ENCODE peak calls at places on chromosomes 2 and 18, in four cellular contexts. One of them, this sample, is unnamed.

GRCh38 chr2:199443589-199444130 is 14.1 kb downstream of the SATB2 start:
- DNase-seq in pancreas: no peak
- DNase-seq in NCI-H526 treated with DMSO at 0.1 percent for 48 hours: no peak
- DNase-seq in Calu3: no peak
- DNase-seq in this sample: no peak

GRCh38 chr18:39561136-39561535 is 1995.5 kb upstream of the CELF4 start:
- DNase-seq in pancreas: no peak
- DNase-seq in NCI-H526 treated with DMSO at 0.1 percent for 48 hours: no peak
- DNase-seq in Calu3: no peak
- DNase-seq in this sample: no peak

GRCh38 chr2:231985823-231986261 is 24.3 kb downstream of the DIS3L2 start:
- DNase-seq in pancreas: no peak
- DNase-seq in NCI-H526 treated with DMSO at 0.1 percent for 48 hours: no peak
- DNase-seq in Calu3: no peak
- DNase-seq in this sample: no peak

GRCh38 chr2:11692966-11693521 is 23.0 kb upstream of the NTSR2 start:
- DNase-seq in pancreas: peak
- DNase-seq in NCI-H526 treated with DMSO at 0.1 percent for 48 hours: peak
- DNase-seq in Calu3: peak
- DNase-seq in this sample: no peak

GRCh38 chr2:235842941-235843340 is 325.2 kb downstream of the GBX2 start:
- DNase-seq in pancreas: no peak
- DNase-seq in NCI-H526 treated with DMSO at 0.1 percent for 48 hours: no peak
- DNase-seq in Calu3: no peak
- DNase-seq in this sample: no peak

GRCh38 chr18:51164327-51165290 is 32.9 kb downstream of the MEX3C start:
- DNase-seq in pancreas: no peak
- DNase-seq in NCI-H526 treated with DMSO at 0.1 percent for 48 hours: no peak
- DNase-seq in Calu3: no peak
- DNase-seq in this sample: no peak

GRCh38 chr2:184767059-184767458 is 168.7 kb downstream of the ZNF804A start:
- DNase-seq in pancreas: no peak
- DNase-seq in NCI-H526 treated with DMSO at 0.1 percent for 48 hours: no peak
- DNase-seq in Calu3: no peak
- DNase-seq in this sample: no peak

GRCh38 chr18:21741511-21742322 is 1.1 kb downstream of the MIB1 start:
- DNase-seq in pancreas: peak
- DNase-seq in NCI-H526 treated with DMSO at 0.1 percent for 48 hours: no peak
- DNase-seq in Calu3: peak
- DNase-seq in this sample: no peak

GRCh38 chr2:144083211-144083610 is 436.7 kb downstream of the ZEB2 start:
- DNase-seq in pancreas: no peak
- DNase-seq in NCI-H526 treated with DMSO at 0.1 percent for 48 hours: no peak
- DNase-seq in Calu3: no peak
- DNase-seq in this sample: no peak

GRCh38 chr2:240215676-240216051 is 75.2 kb upstream of the OTOS start:
- DNase-seq in pancreas: peak
- DNase-seq in NCI-H526 treated with DMSO at 0.1 percent for 48 hours: no peak
- DNase-seq in Calu3: no peak
- DNase-seq in this sample: no peak

GRCh38 chr18:79348066-79348465 is 47.7 kb upstream of the NFATC1 start:
- DNase-seq in pancreas: no peak
- DNase-seq in NCI-H526 treated with DMSO at 0.1 percent for 48 hours: no peak
- DNase-seq in Calu3: no peak
- DNase-seq in this sample: no peak

GRCh38 chr2:159381574-159381973 is 95.1 kb upstream of the WDSUB1 start:
- DNase-seq in pancreas: no peak
- DNase-seq in NCI-H526 treated with DMSO at 0.1 percent for 48 hours: no peak
- DNase-seq in Calu3: no peak
- DNase-seq in this sample: no peak

GRCh38 chr2:72744049-72744448 is 81.8 kb downstream of the EXOC6B start:
- DNase-seq in pancreas: no peak
- DNase-seq in NCI-H526 treated with DMSO at 0.1 percent for 48 hours: no peak
- DNase-seq in Calu3: no peak
- DNase-seq in this sample: no peak

GRCh38 chr2:229642371-229642770 is 72.0 kb downstream of the DNER start:
- DNase-seq in pancreas: no peak
- DNase-seq in NCI-H526 treated with DMSO at 0.1 percent for 48 hours: no peak
- DNase-seq in Calu3: peak
- DNase-seq in this sample: no peak

GRCh38 chr2:107324166-107324565 is 438.2 kb upstream of the ST6GAL2 start:
- DNase-seq in pancreas: no peak
- DNase-seq in NCI-H526 treated with DMSO at 0.1 percent for 48 hours: no peak
- DNase-seq in Calu3: no peak
- DNase-seq in this sample: no peak

GRCh38 chr2:241675885-241676284 is 10.7 kb downstream of the DTYMK start:
- DNase-seq in pancreas: peak
- DNase-seq in NCI-H526 treated with DMSO at 0.1 percent for 48 hours: no peak
- DNase-seq in Calu3: no peak
- DNase-seq in this sample: no peak

GRCh38 chr18:22285299-22286140 is 116.1 kb downstream of the GATA6 start:
- DNase-seq in pancreas: no peak
- DNase-seq in NCI-H526 treated with DMSO at 0.1 percent for 48 hours: no peak
- DNase-seq in Calu3: no peak
- DNase-seq in this sample: no peak

GRCh38 chr18:57644540-57644939 is 22.9 kb upstream of the NARS1 start:
- DNase-seq in pancreas: no peak
- DNase-seq in NCI-H526 treated with DMSO at 0.1 percent for 48 hours: no peak
- DNase-seq in Calu3: no peak
- DNase-seq in this sample: no peak

GRCh38 chr2:33267745-33268144 is 208.7 kb upstream of the RASGRP3 start:
- DNase-seq in pancreas: no peak
- DNase-seq in NCI-H526 treated with DMSO at 0.1 percent for 48 hours: no peak
- DNase-seq in Calu3: no peak
- DNase-seq in this sample: no peak

GRCh38 chr2:1491751-1492150 is 78.5 kb downstream of the TPO start:
- DNase-seq in pancreas: peak
- DNase-seq in NCI-H526 treated with DMSO at 0.1 percent for 48 hours: no peak
- DNase-seq in Calu3: no peak
- DNase-seq in this sample: no peak

GRCh38 chr2:26913599-26914285 is 56.7 kb upstream of the MAPRE3 start:
- DNase-seq in pancreas: no peak
- DNase-seq in NCI-H526 treated with DMSO at 0.1 percent for 48 hours: no peak
- DNase-seq in Calu3: no peak
- DNase-seq in this sample: no peak

GRCh38 chr18:76130845-76131244 is 364.2 kb downstream of the ZNF516 start:
- DNase-seq in pancreas: no peak
- DNase-seq in NCI-H526 treated with DMSO at 0.1 percent for 48 hours: no peak
- DNase-seq in Calu3: no peak
- DNase-seq in this sample: no peak

GRCh38 chr2:237694423-237695194 is 67.2 kb downstream of the LRRFIP1 start:
- DNase-seq in pancreas: no peak
- DNase-seq in NCI-H526 treated with DMSO at 0.1 percent for 48 hours: no peak
- DNase-seq in Calu3: no peak
- DNase-seq in this sample: no peak

GRCh38 chr2:231287696-231288095 is 89.3 kb downstream of the ARMC9 start:
- DNase-seq in pancreas: no peak
- DNase-seq in NCI-H526 treated with DMSO at 0.1 percent for 48 hours: no peak
- DNase-seq in Calu3: no peak
- DNase-seq in this sample: no peak

GRCh38 chr2:200600549-200601212 is 14.9 kb downstream of the AOX1 start:
- DNase-seq in pancreas: no peak
- DNase-seq in NCI-H526 treated with DMSO at 0.1 percent for 48 hours: no peak
- DNase-seq in Calu3: no peak
- DNase-seq in this sample: no peak

GRCh38 chr18:23619388-23619873 is 33.1 kb upstream of the NPC1 start:
- DNase-seq in pancreas: peak
- DNase-seq in NCI-H526 treated with DMSO at 0.1 percent for 48 hours: no peak
- DNase-seq in Calu3: no peak
- DNase-seq in this sample: no peak

GRCh38 chr2:47174731-47175361 is 19.7 kb upstream of the STPG4 start:
- DNase-seq in pancreas: no peak
- DNase-seq in NCI-H526 treated with DMSO at 0.1 percent for 48 hours: no peak
- DNase-seq in Calu3: peak
- DNase-seq in this sample: no peak

GRCh38 chr18:9950289-9951016 is 36.6 kb downstream of the VAPA start:
- DNase-seq in pancreas: no peak
- DNase-seq in NCI-H526 treated with DMSO at 0.1 percent for 48 hours: no peak
- DNase-seq in Calu3: no peak
- DNase-seq in this sample: no peak

GRCh38 chr2:109311771-109312170 is 182.8 kb downstream of the SH3RF3 start:
- DNase-seq in pancreas: no peak
- DNase-seq in NCI-H526 treated with DMSO at 0.1 percent for 48 hours: no peak
- DNase-seq in Calu3: no peak
- DNase-seq in this sample: no peak

GRCh38 chr18:2212846-2213245 is 358.5 kb downstream of the METTL4 start:
- DNase-seq in pancreas: no peak
- DNase-seq in NCI-H526 treated with DMSO at 0.1 percent for 48 hours: no peak
- DNase-seq in Calu3: no peak
- DNase-seq in this sample: no peak

GRCh38 chr2:99545066-99545465 is 55.2 kb upstream of the REV1 start:
- DNase-seq in pancreas: no peak
- DNase-seq in NCI-H526 treated with DMSO at 0.1 percent for 48 hours: no peak
- DNase-seq in Calu3: no peak
- DNase-seq in this sample: no peak

GRCh38 chr2:185674232-185674631 is 64.4 kb upstream of the FSIP2 start:
- DNase-seq in pancreas: no peak
- DNase-seq in NCI-H526 treated with DMSO at 0.1 percent for 48 hours: no peak
- DNase-seq in Calu3: no peak
- DNase-seq in this sample: no peak

GRCh38 chr2:121382744-121383143 is 97.7 kb upstream of the TFCP2L1 start:
- DNase-seq in pancreas: no peak
- DNase-seq in NCI-H526 treated with DMSO at 0.1 percent for 48 hours: no peak
- DNase-seq in Calu3: no peak
- DNase-seq in this sample: no peak

GRCh38 chr2:27049422-27050280 is 1.8 kb upstream of the AGBL5 start:
- DNase-seq in pancreas: peak
- DNase-seq in NCI-H526 treated with DMSO at 0.1 percent for 48 hours: no peak
- DNase-seq in Calu3: no peak
- DNase-seq in this sample: peak

GRCh38 chr2:26521054-26521912 is 43.4 kb upstream of the OTOF start:
- DNase-seq in pancreas: no peak
- DNase-seq in NCI-H526 treated with DMSO at 0.1 percent for 48 hours: no peak
- DNase-seq in Calu3: peak
- DNase-seq in this sample: peak